ENCODE peak calls at places on chromosome 2, in four cellular contexts. T is AG04449, D is choroid plexus epithelial cell, U is OCI-LY7. E is an unnamed sample.

GRCh38 chr2:84894758-84895520 is 10.5 kb upstream of the TMSB10 start:
- DNase-seq in U (peak), D (peak), T (no peak), E (no peak)

GRCh38 chr2:232365621-232366321 is 12.8 kb upstream of the ALPP start:
- DNase-seq in T (no peak), D (peak), U (peak), E (peak)

GRCh38 chr2:41600460-41600859 is 447.4 kb upstream of the PKDCC start:
- DNase-seq in T (no peak), U (no peak), D (no peak), E (peak)

GRCh38 chr2:74301262-74301661 is 42.0 kb downstream of the SLC4A5 start:
- DNase-seq in D (no peak), U (no peak), T (no peak), E (no peak)

GRCh38 chr2:201882353-201883095 is 76.2 kb downstream of the CDK15 start:
- DNase-seq in T (no peak), U (peak), D (peak), E (peak)

GRCh38 chr2:43210467-43211303 is 15.7 kb downstream of the ZFP36L2 start:
- DNase-seq in D (peak), T (no peak), U (no peak), E (peak)

GRCh38 chr2:23487735-23488492 is 102.9 kb downstream of the KLHL29 start:
- DNase-seq in D (peak), U (no peak), T (no peak), E (peak)

GRCh38 chr2:143730950-143731254 is 601.7 kb downstream of the ARHGAP15 start:
- DNase-seq in T (no peak), D (no peak), U (no peak), E (no peak)

GRCh38 chr2:202221873-202222272 is 16.5 kb downstream of the SUMO1 start:
- DNase-seq in D (peak), U (no peak), T (no peak), E (peak)

GRCh38 chr2:112061840-112062239 is 6.8 kb downstream of the TMEM87B start:
- DNase-seq in D (no peak), U (no peak), T (no peak), E (no peak)

GRCh38 chr2:165016772-165017411 is 61.6 kb upstream of the SLC38A11 start:
- DNase-seq in U (peak), D (peak), T (peak), E (peak)

GRCh38 chr2:46162329-46162870 is 134.8 kb upstream of the EPAS1 start:
- DNase-seq in D (peak), T (no peak), U (no peak), E (no peak)

GRCh38 chr2:177882501-177882900 is 190.1 kb downstream of the PDE11A start:
- DNase-seq in D (no peak), U (no peak), T (no peak), E (no peak)

GRCh38 chr2:26298638-26299393 is 47.1 kb upstream of the SELENOI start:
- DNase-seq in T (no peak), D (peak), U (no peak), E (peak)

GRCh38 chr2:185393091-185393490 is 345.5 kb upstream of the FSIP2 start:
- DNase-seq in T (no peak), D (no peak), U (no peak), E (no peak)

GRCh38 chr2:23835988-23836387 is 90.9 kb downstream of the ATAD2B start:
- DNase-seq in U (no peak), T (no peak), D (no peak), E (no peak)

GRCh38 chr2:39216495-39217191 is 27.1 kb downstream of the CDKL4 start:
- DNase-seq in D (no peak), U (no peak), T (no peak), E (no peak)

GRCh38 chr2:239724851-239725550 is 300.1 kb downstream of the NDUFA10 start:
- DNase-seq in D (no peak), T (no peak), U (no peak), E (no peak)

GRCh38 chr2:54613794-54614257 is 109.6 kb upstream of the EML6 start:
- DNase-seq in D (peak), T (no peak), U (no peak), E (peak)

GRCh38 chr2:63975437-63976124 is 43.6 kb downstream of the VPS54 start:
- DNase-seq in T (no peak), D (no peak), U (no peak), E (no peak)

GRCh38 chr2:26649322-26649721 is 8.2 kb upstream of the CIB4 start:
- DNase-seq in D (no peak), T (no peak), U (no peak), E (no peak)

GRCh38 chr2:240151477-240152031 is 11.1 kb upstream of the OTOS start:
- DNase-seq in T (no peak), D (no peak), U (no peak), E (no peak)

GRCh38 chr2:179812501-179812900 is 48.9 kb downstream of the ZNF385B start:
- DNase-seq in U (no peak), D (no peak), T (no peak), E (no peak)

GRCh38 chr2:177540293-177540692 is 147.7 kb downstream of the AGPS start:
- DNase-seq in D (no peak), U (no peak), T (no peak), E (no peak)

GRCh38 chr2:47288864-47289263 is 114.1 kb upstream of the MSH2 start:
- DNase-seq in U (no peak), D (peak), T (peak), E (peak)

GRCh38 chr2:184971669-184972068 is 373.3 kb downstream of the ZNF804A start:
- DNase-seq in D (no peak), U (no peak), T (no peak), E (no peak)

GRCh38 chr2:69453475-69454129 is 16.4 kb upstream of the NFU1 start:
- DNase-seq in T (no peak), D (peak), U (no peak), E (no peak)

GRCh38 chr2:70829916-70830315 is 5.7 kb downstream of the CD207 start:
- DNase-seq in T (no peak), D (no peak), U (no peak), E (no peak)

GRCh38 chr2:161418715-161419337 is 2.7 kb downstream of the TBR1 start:
- DNase-seq in U (no peak), T (no peak), D (no peak), E (peak)

GRCh38 chr2:8540552-8541055 is 141.3 kb upstream of the ID2 start:
- DNase-seq in T (no peak), D (no peak), U (no peak), E (no peak)

GRCh38 chr2:185643434-185643833 is 95.2 kb upstream of the FSIP2 start:
- DNase-seq in T (no peak), U (no peak), D (no peak), E (no peak)

GRCh38 chr2:94753466-94753998 is 117.7 kb upstream of the TEKT4 start:
- DNase-seq in D (no peak), T (no peak), U (no peak), E (no peak)

GRCh38 chr2:1708476-1709334 is 35.6 kb downstream of the PXDN start:
- DNase-seq in U (no peak), T (no peak), D (no peak), E (peak)
- H3K4me3 ChIP-seq in U (no peak), T (no peak), D (no peak), E (no peak)

DNA sequence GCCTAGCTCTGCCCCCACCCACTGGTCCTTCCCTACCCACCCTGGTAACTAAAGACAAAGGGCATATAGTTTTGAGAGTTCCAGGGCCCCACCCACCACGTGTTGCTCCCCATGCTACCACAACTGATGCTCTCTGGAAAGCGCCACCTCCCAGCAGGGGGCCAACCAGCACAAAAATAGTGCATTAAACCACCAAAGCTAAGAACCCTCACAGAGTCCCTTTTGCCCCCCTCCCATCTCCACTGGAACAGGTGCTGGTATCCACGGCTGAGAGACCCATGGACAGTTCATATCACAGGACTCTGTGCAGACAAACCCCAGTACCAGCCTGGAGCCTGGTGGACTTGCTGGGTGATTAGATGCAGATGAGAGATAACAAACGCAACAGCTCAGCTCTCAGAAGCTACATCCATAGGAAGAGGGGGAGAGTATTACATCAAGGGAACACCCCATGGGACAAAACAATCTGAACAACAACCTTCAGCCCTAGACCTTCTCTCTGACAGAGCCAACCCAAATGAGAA is 715.9 kb downstream of the NUP35 start:
- DNase-seq in D (no peak), U (no peak), T (no peak), E (no peak)
- TF ChIP-seq CTCF in D (no peak), U (no peak), T (no peak), E (no peak)

GRCh38 chr2:109102588-109103233 is 26.3 kb upstream of the SH3RF3 start:
- DNase-seq in U (no peak), D (peak), T (no peak), E (no peak)

GRCh38 chr2:109098921-109099273 is 30.1 kb upstream of the SH3RF3 start:
- DNase-seq in D (no peak), T (no peak), U (no peak), E (no peak)

GRCh38 chr2:109105113-109105512 is 23.9 kb upstream of the SH3RF3 start:
- DNase-seq in T (no peak), D (no peak), U (no peak), E (no peak)

GRCh38 chr2:109098251-109098920 is 30.6 kb upstream of the SH3RF3 start:
- DNase-seq in U (no peak), D (peak), T (no peak), E (peak)

DNA sequence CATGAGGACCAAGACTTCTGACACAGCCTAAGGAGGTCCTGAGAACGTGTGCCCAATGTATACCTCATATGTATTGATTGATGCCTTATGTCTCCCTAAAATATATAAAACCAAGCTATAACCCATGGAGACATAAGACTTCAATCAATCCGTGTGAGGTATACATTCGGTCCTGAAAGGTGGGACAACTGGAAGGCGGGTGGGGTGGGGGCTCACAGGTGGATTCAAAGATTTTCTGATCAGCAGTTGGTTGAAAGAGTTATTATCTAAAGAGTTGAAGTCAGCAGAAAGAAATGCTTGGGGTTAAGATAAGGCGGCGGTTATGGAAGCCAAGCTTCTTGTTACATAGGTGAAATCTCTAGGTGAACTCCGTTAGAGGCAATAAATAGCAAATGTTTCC is 25.7 kb upstream of the SH3RF3 start:
- DNase-seq in U (no peak), D (no peak), T (no peak), E (no peak)
- H3K4me3 ChIP-seq in U (no peak), D (no peak), T (no peak), E (no peak)

DNA sequence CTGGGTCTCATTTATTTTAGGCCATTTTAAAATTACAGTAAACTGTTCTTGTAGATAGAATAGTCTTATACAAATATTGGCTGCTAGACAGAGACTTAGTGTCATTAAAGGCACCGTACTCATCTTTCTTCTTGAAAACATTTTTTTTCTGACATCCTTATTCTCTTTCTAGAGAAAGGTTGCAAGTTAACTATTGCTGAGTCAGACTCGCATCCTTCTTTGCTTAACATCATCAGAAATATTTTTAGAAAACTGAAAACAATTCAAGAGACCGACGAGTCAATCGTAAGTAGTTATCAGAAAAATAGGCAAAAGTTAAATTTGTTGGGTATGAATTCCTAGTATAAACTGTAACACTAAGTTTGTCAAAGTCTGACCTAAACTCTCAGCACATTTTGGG is 72.2 kb downstream of the HNMT start:
- DNase-seq in U (no peak), D (no peak), T (no peak), E (no peak)
- TF ChIP-seq CTCF in U (no peak), D (no peak), T (no peak), E (no peak)

GRCh38 chr2:221965806-221966205 is 333.0 kb downstream of the PAX3 start:
- DNase-seq in D (no peak), T (no peak), U (no peak), E (no peak)
- H3K4me3 ChIP-seq in D (no peak), T (no peak), U (no peak), E (no peak)

GRCh38 chr2:99081886-99082285 is 59.6 kb upstream of the C2orf15 start:
- DNase-seq in D (no peak), U (no peak), T (no peak), E (no peak)

GRCh38 chr2:99086385-99086784 is 55.1 kb upstream of the C2orf15 start:
- DNase-seq in D (no peak), T (no peak), U (no peak), E (no peak)

GRCh38 chr2:99084256-99084655 is 57.3 kb upstream of the C2orf15 start:
- DNase-seq in D (no peak), U (no peak), T (no peak), E (no peak)

GRCh38 chr2:99088017-99088416 is 53.5 kb upstream of the C2orf15 start:
- DNase-seq in T (no peak), U (no peak), D (peak), E (no peak)

GRCh38 chr2:99085400-99085799 is 56.1 kb upstream of the C2orf15 start:
- DNase-seq in U (peak), D (peak), T (no peak), E (no peak)
- TF ChIP-seq CTCF in U (peak), D (peak), T (no peak), E (peak)

GRCh38 chr2:28428486-28428885 is 35.8 kb downstream of the FOSL2 start:
- DNase-seq in D (no peak), U (no peak), T (no peak), E (no peak)

GRCh38 chr2:28430377-28430765 is 37.7 kb downstream of the FOSL2 start:
- DNase-seq in D (no peak), T (no peak), U (no peak), E (no peak)

GRCh38 chr2:28429636-28430376 is 37.1 kb downstream of the FOSL2 start:
- DNase-seq in U (no peak), D (no peak), T (no peak), E (no peak)

GRCh38 chr2:28424799-28425492 is 32.3 kb downstream of the FOSL2 start:
- DNase-seq in T (no peak), U (no peak), D (no peak), E (no peak)

GRCh38 chr2:28427741-28428412 is 35.2 kb downstream of the FOSL2 start:
- DNase-seq in D (no peak), U (no peak), T (no peak), E (no peak)
- H3K4me3 ChIP-seq in D (no peak), U (no peak), T (no peak), E (no peak)

DNA sequence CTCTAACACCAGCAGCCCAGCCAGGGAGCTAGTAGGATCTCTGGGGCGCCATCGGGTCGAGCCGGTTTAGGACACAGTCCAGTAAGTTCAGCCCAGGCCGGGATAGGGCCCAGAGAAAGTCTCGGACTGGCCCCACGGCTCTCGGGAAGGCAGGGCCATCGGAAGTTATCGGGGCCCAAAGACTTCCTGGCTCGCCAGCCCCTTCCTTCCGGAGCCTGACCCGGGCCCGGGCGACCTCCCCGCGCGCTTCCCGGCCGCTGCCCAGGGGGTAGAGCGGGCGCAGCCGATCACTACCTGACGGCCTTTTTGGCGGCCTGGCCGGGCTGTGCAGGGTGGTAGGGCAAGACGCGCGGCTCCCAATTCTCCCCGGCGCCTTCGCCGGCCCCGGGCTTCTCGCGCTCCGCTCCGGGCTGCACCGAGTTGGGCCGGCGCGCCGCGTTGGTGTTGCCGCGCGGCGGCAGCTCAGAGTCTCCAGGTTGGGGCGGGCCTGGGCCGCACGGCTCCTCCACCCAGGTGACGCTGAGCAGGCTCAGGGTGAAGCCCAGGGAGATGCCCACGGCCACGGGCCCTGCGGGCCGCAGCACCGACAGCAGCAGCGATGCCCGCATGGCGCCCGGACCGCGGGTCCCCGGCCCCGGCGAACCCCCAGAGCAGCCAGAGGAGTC is 546 bp downstream of the CHPF start:
- DNase-seq in U (no peak), D (peak), T (no peak), E (peak)
- TF ChIP-seq CTCF in U (peak), D (no peak), T (no peak), E (no peak)

GRCh38 chr2:176099159-176099736 is 347 bp upstream of the HOXD12 start:
- DNase-seq in T (no peak), D (no peak), U (no peak), E (no peak)

GRCh38 chr2:176101216-176101845 is 1.7 kb downstream of the HOXD12 start:
- DNase-seq in U (no peak), D (no peak), T (no peak), E (no peak)

GRCh38 chr2:176098366-176099158 is 1.0 kb upstream of the HOXD12 start:
- DNase-seq in D (no peak), U (no peak), T (no peak), E (no peak)

GRCh38 chr2:176100547-176101140 is 1.0 kb downstream of the HOXD12 start:
- DNase-seq in D (no peak), U (no peak), T (no peak), E (no peak)

DNA sequence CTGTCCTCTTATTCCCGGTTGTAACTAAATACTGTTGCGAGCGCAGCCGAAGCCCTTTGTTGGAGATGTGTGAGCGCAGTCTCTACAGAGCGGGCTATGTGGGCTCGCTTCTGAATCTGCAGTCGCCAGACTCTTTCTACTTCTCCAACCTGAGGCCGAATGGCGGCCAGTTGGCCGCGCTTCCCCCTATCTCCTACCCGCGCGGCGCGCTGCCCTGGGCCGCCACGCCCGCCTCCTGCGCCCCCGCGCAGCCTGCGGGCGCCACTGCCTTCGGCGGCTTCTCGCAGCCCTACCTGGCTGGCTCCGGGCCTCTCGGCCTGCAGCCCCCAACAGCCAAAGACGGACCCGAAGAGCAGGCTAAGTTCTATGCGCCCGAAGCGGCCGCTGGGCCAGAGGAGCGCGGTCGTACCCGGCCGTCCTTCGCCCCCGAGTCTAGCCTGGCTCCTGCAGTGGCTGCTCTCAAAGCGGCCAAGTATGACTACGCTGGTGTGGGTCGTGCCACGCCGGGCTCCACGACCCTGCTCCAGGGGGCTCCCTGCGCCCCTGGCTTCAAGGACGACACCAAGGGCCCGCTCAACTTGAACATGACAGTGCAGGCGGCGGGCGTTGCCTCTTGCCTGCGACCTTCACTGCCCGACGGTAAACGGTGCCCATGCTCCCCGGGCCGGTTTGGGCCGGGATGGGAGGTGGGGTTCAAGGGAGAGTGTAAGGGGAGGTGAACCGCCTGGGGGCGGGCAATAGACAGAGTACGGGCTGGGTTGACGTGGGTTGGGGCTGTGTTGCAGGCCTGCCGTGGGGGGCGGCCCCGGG is at the start of gene HOXD12:
- DNase-seq in U (no peak), T (no peak), D (no peak), E (no peak)
- H3K4me3 ChIP-seq in U (no peak), T (no peak), D (no peak), E (no peak)

GRCh38 chr2:100730290-100730868 is 89.6 kb upstream of the NPAS2 start:
- DNase-seq in T (no peak), D (peak), U (peak), E (peak)
- TF ChIP-seq CTCF in T (peak), D (peak), U (peak), E (peak)

E was measured in astrocyte of the spinal cord.